ENCODE peak calls at places on chromosomes 11 and 22, in eight cellular contexts. C is BJ, V is stomach, E is AG09309, L is endothelial cell, S is AG04450, Z is nephron progenitor cell, M is cardiac muscle cell. H is an unnamed sample.

GRCh38 chr22:33539902-33540751 is 380.1 kb downstream of the LARGE1 start:
- DNase-seq in C (no peak), V (peak), E (no peak), L (no peak), S (no peak), Z (no peak), M (no peak), H (no peak)

GRCh38 chr22:47340851-47341436 is 578.5 kb downstream of the TBC1D22A start:
- DNase-seq in C (no peak), V (no peak), E (no peak), L (no peak), S (no peak), Z (no peak), M (no peak), H (no peak)

GRCh38 chr11:69382131-69383128 is 88.5 kb downstream of the MYEOV start:
- DNase-seq in C (no peak), V (peak), E (no peak), L (no peak), S (no peak), Z (no peak), M (no peak), H (peak)

GRCh38 chr11:105297463-105297862 is 157.9 kb upstream of the CARD18 start:
- DNase-seq in C (peak), V (no peak), E (peak), L (no peak), S (no peak), Z (no peak), M (no peak), H (no peak)

GRCh38 chr22:37181681-37182080 is 6.4 kb downstream of the C1QTNF6 start:
- DNase-seq in C (no peak), V (no peak), E (no peak), L (no peak), S (no peak), Z (no peak), M (no peak), H (no peak)

GRCh38 chr11:111513240-111513605 is 1.0 kb upstream of the BTG4 start:
- DNase-seq in C (no peak), V (no peak), E (no peak), L (no peak), S (no peak), Z (no peak), M (no peak), H (no peak)

GRCh38 chr11:19345848-19346681 is 105.3 kb upstream of the E2F8 start:
- DNase-seq in C (no peak), V (peak), E (no peak), L (peak), S (no peak), Z (peak), M (peak), H (no peak)

GRCh38 chr11:71286701-71287643 is 34.6 kb upstream of the SHANK2 start:
- DNase-seq in C (peak), V (peak), E (peak), L (no peak), S (peak), Z (no peak), M (no peak), H (no peak)

GRCh38 chr22:37214431-37215025 is 2.3 kb upstream of the SSTR3 start:
- DNase-seq in C (no peak), V (no peak), E (no peak), L (no peak), S (no peak), Z (peak), M (peak), H (no peak)

GRCh38 chr11:69771466-69771865 is 3.7 kb downstream of the FGF4 start:
- DNase-seq in C (no peak), V (no peak), E (no peak), L (no peak), S (no peak), Z (no peak), M (no peak), H (no peak)

GRCh38 chr11:68215087-68215445 is 2.0 kb upstream of the KMT5B start:
- DNase-seq in C (no peak), V (no peak), E (no peak), L (no peak), S (no peak), Z (no peak), M (no peak), H (no peak)

GRCh38 chr11:90243534-90243933 is 20.7 kb upstream of the CHORDC1 start:
- DNase-seq in C (no peak), V (no peak), E (no peak), L (no peak), S (no peak), Z (no peak), M (no peak), H (no peak)

GRCh38 chr11:64265176-64266160 is 14.1 kb downstream of the PLCB3 start:
- DNase-seq in C (no peak), V (no peak), E (no peak), L (no peak), S (no peak), Z (no peak), M (no peak), H (no peak)

GRCh38 chr11:32312865-32313403 is 122.4 kb downstream of the WT1 start:
- DNase-seq in C (no peak), V (no peak), E (no peak), L (peak), S (no peak), Z (no peak), M (peak), H (no peak)

GRCh38 chr22:26894766-26895485 is 237.5 kb downstream of the MIAT start:
- DNase-seq in C (peak), V (no peak), E (peak), L (no peak), S (peak), Z (no peak), M (no peak), H (peak)

GRCh38 chr11:114079406-114080072 is 20.0 kb downstream of the ZBTB16 start:
- DNase-seq in C (no peak), V (no peak), E (no peak), L (no peak), S (no peak), Z (no peak), M (no peak), H (no peak)

GRCh38 chr11:289706-290620 is 1.0 kb downstream of the PGGHG start:
- DNase-seq in C (no peak), V (no peak), E (no peak), L (no peak), S (no peak), Z (peak), M (no peak), H (no peak)

GRCh38 chr22:45159652-45160462 is 3.9 kb upstream of the NUP50 start:
- DNase-seq in C (no peak), V (peak), E (no peak), L (peak), S (no peak), Z (no peak), M (no peak), H (no peak)

GRCh38 chr11:78295991-78296930 is 107.5 kb downstream of the USP35 start:
- DNase-seq in C (no peak), V (no peak), E (no peak), L (no peak), S (no peak), Z (no peak), M (no peak), H (no peak)

GRCh38 chr11:77351281-77351905 is 49.9 kb upstream of the GDPD4 start:
- DNase-seq in C (peak), V (no peak), E (no peak), L (no peak), S (no peak), Z (no peak), M (no peak), H (no peak)

GRCh38 chr11:131495417-131495816 is 125.0 kb downstream of the NTM start:
- DNase-seq in C (no peak), V (peak), E (no peak), L (no peak), S (no peak), Z (no peak), M (no peak), H (no peak)

GRCh38 chr22:25896592-25896991 is 154.6 kb downstream of the MYO18B start:
- DNase-seq in C (no peak), V (no peak), E (no peak), L (no peak), S (no peak), Z (no peak), M (no peak), H (no peak)

GRCh38 chr22:41229730-41230398 is 10.9 kb downstream of the CHADL start:
- DNase-seq in C (no peak), V (no peak), E (no peak), L (peak), S (no peak), Z (no peak), M (no peak), H (no peak)

GRCh38 chr11:77127969-77128691 is at the start of gene MYO7A:
- DNase-seq in C (no peak), V (peak), E (no peak), L (peak), S (no peak), Z (peak), M (peak), H (no peak)

GRCh38 chr11:46305295-46305694 is 27.8 kb downstream of the CREB3L1 start:
- DNase-seq in C (no peak), V (no peak), E (no peak), L (no peak), S (no peak), Z (no peak), M (no peak), H (no peak)
- TF ChIP-seq CTCF in C (no peak), V (no peak), E (peak), L (no peak), S (no peak), Z (no peak), M (peak), H (peak)

GRCh38 chr11:117946842-117947526 is 17.8 kb upstream of the TMPRSS13 start:
- DNase-seq in C (peak), V (peak), E (peak), L (peak), S (peak), Z (peak), M (peak), H (peak)

GRCh38 chr11:117944554-117944953 is 15.4 kb upstream of the TMPRSS13 start:
- DNase-seq in C (no peak), V (peak), E (no peak), L (no peak), S (no peak), Z (no peak), M (no peak), H (no peak)

GRCh38 chr11:117946196-117946841 is 17.1 kb upstream of the TMPRSS13 start:
- DNase-seq in C (no peak), V (no peak), E (no peak), L (no peak), S (no peak), Z (no peak), M (no peak), H (no peak)

GRCh38 chr11:117942255-117942654 is 13.1 kb upstream of the TMPRSS13 start:
- DNase-seq in C (no peak), V (no peak), E (no peak), L (no peak), S (no peak), Z (no peak), M (no peak), H (no peak)

GRCh38 chr11:117945047-117945820 is 16.0 kb upstream of the TMPRSS13 start:
- DNase-seq in C (no peak), V (peak), E (no peak), L (no peak), S (no peak), Z (no peak), M (no peak), H (no peak)
- TF ChIP-seq CTCF in C (no peak), V (no peak), E (no peak), L (peak), S (no peak), Z (peak), M (no peak), H (peak)

DNA sequence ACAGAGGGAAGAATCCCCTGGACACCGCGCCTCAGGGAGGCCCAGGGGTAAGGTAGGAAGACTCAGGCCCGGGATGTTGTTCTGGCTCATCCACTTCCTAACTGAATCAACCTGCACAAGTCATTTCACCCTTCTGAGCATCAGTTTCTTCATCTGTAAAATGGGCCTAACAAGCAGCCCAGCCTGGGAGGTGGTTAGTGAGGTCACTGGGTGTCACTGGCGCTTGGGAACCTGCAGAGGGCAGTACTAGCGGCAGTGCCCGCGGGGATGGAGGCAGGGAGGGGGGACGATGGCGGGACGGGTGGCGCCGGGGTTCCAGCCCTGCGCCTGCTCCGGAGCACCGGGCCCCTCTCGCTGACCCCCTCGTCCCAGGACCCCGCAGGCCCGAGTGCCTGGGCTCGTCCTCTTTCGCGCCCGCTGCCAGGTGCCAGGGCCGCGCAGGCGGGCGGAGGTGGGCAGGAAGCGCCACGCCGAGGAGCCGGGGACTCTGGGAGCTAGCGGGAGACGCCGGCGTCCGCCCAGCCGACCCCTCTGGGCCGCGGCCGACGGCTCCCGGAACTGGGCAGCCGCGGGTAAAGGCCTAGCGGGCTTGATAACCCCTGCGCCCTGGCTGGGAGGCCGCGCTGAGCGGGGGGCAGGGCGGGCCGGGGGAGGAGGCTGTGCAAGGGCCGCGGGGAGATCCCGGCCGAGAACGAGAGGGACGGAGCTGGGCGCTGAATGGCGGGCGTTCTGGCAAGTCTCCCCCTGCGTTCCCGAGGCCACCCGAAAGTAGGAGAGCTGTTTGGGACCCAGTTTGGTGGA is at the start of gene NLRX1:
- DNase-seq in C (peak), V (peak), E (peak), L (peak), S (peak), Z (peak), M (peak), H (peak)
- TF ChIP-seq CTCF in C (peak), V (no peak), E (peak), L (peak), S (peak), Z (peak), M (peak), H (peak)

GRCh38 chr11:126989942-126990715 is 10.4 kb downstream of the KIRREL3 start:
- DNase-seq in C (no peak), V (peak), E (peak), L (peak), S (peak), Z (peak), M (peak), H (peak)

GRCh38 chr11:126992804-126993111 is 7.8 kb downstream of the KIRREL3 start:
- DNase-seq in C (peak), V (no peak), E (peak), L (no peak), S (peak), Z (no peak), M (no peak), H (no peak)

GRCh38 chr11:126991596-126991995 is 9.0 kb downstream of the KIRREL3 start:
- DNase-seq in C (no peak), V (no peak), E (no peak), L (no peak), S (no peak), Z (no peak), M (no peak), H (no peak)

GRCh38 chr11:126992065-126992803 is 8.3 kb downstream of the KIRREL3 start:
- DNase-seq in C (peak), V (no peak), E (peak), L (no peak), S (peak), Z (no peak), M (no peak), H (no peak)

DNA sequence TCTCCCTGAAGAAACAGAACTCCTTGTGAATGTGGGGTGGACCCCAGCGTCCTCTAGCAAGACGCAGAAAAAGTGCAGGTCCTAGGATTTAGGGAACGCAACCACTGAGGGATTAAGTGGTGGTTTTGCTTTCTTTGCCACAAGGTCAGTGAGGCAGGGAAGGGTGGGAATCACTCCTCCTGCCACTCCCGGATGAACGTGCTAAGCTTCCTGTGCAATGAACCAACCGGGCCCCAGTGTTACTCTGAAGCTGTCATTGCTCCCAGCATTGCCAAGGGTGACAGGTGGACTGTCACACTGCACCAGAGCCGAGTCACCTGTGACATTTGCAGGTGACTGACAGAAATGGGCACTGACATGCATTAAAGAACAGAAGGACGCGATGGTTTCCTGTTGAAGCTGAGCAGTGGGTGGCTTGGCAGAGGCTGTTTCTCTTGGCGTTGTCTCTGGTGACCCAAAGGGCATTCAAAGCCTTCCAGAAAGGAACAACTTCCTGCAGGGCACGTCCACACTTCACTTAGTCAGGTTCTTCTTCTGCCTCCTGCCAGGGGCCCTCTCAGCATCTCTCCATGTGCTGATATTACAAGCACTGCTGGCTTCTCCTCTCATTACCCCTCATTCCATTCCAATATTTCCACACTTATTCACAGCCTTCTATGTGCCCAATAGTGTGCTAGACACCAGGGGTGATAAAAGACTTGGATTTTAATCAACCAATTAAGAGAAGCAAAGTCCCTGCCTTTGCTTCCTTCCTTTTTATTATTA is 9.7 kb downstream of the KIRREL3 start:
- DNase-seq in C (no peak), V (no peak), E (no peak), L (no peak), S (no peak), Z (no peak), M (no peak), H (no peak)
- TF ChIP-seq CTCF in C (no peak), V (no peak), E (no peak), L (peak), S (no peak), Z (peak), M (peak), H (peak)

GRCh38 chr22:35400335-35400680 is 368 bp downstream of the MCM5 start:
- DNase-seq in C (no peak), V (no peak), E (no peak), L (peak), S (no peak), Z (peak), M (peak), H (no peak)

GRCh38 chr22:35399678-35400334 is at the start of gene MCM5:
- DNase-seq in C (peak), V (peak), E (peak), L (peak), S (peak), Z (peak), M (peak), H (peak)

GRCh38 chr22:35397095-35397904 is 2.6 kb upstream of the MCM5 start:
- DNase-seq in C (no peak), V (no peak), E (no peak), L (no peak), S (no peak), Z (no peak), M (no peak), H (no peak)

GRCh38 chr22:35398574-35398973 is 1.4 kb upstream of the MCM5 start:
- DNase-seq in C (no peak), V (no peak), E (no peak), L (no peak), S (no peak), Z (no peak), M (no peak), H (no peak)

DNA sequence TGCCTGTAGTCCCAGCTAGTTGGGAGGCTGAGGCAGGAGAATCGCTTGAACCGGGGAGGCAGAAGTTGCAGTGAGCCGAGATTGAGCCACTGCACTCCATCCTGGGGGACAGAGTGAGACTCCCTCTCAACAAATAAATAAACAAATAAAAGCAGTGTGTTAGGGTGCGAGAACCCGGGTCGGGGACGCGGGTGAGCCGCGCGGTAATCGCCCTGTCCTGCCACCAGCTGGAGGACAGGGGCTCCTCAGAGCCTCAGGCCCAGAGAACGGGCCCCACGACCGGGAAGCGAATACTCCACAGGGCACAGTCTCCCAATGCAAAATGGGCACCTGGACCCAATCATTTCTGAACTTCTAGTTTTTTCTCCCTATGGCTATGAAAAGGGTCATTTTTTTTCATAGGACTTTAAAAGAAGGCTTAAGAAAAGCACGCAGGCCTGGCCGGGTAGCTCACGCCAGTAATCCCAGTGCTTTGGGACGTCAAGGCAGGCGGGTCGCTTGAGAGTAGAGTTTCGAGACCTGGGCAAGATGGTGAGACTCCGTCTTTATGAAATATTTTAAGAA is 744 bp upstream of the MCM5 start:
- DNase-seq in C (no peak), V (no peak), E (no peak), L (no peak), S (no peak), Z (no peak), M (no peak), H (no peak)
- TF ChIP-seq CTCF in C (no peak), V (no peak), E (no peak), L (no peak), S (no peak), Z (no peak), M (no peak), H (no peak)

DNA sequence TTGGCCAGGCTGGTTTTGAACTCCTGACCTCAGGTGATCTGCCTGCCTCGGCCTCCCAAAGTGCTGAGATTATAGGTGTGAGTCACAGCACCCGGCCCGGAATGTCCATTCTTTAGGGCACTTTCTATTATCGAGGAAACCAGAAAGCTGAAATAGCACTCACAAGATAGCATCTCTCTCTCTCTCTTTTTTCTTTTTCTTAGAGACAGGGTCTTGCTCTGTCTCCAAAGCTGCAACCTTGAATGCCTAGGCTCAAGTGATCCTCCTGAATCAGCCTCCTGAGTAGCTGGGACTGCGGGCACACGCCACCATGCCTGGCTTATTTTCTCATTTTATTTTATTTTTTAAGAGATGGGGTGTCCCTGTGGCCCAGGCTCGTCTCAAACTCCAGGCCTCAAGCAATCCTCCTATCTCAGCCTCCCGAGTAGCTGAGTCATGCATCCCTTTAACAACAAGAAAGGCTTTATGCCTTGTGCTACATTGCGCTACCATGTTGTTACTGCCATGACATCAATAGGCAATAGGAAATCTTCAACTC is 7.2 kb upstream of the EED start:
- DNase-seq in C (no peak), V (no peak), E (no peak), L (no peak), S (no peak), Z (no peak), M (no peak), H (no peak)
- TF ChIP-seq CTCF in C (no peak), V (no peak), E (no peak), L (no peak), S (no peak), Z (no peak), M (no peak), H (no peak)

H was measured in type B pancreatic cell.